ENCODE peak calls at places on chromosomes 3 and 15, in seven cellular contexts. R is stimulated activated CD8-positive, alpha-beta memory T cell treated with anti-CD3 and anti-CD28 coated beads, Interleukin-7, amount 100 ng/mL, for 24 hours; G is EH; I is epithelial cell of esophagus; T is C1 segment of cervical spinal cord; N is pons; U is H9. M is an unnamed sample.

GRCh38 chr15:90004671-90005070 is 3.5 kb downstream of the ZNF710 start:
- DNase-seq in G (peak; percentile 98), T (no peak), U (no peak), R (no peak), I (peak; percentile 99), N (peak; percentile 60), M (peak; percentile 37)

GRCh38 chr3:47534021-47534454 is 20.5 kb upstream of the ELP6 start:
- DNase-seq in R (no peak), T (no peak), N (no peak), U (no peak), I (peak; percentile 56), G (no peak), M (no peak)

GRCh38 chr15:31434418-31435255 is 108.0 kb downstream of the KLF13 start:
- DNase-seq in I (peak; percentile 89), N (no peak), U (no peak), G (peak; percentile 92), R (peak; percentile 61), T (no peak), M (no peak)

GRCh38 chr3:12896206-12896697 is 54.9 kb upstream of the RPL32 start:
- DNase-seq in I (peak; percentile 10), N (peak; percentile 56), U (no peak), R (no peak), T (peak; percentile 28), G (no peak), M (peak; percentile 49)

GRCh38 chr3:144516029-144516428 is 544.4 kb downstream of the DIPK2A start:
- DNase-seq in N (no peak), I (no peak), G (no peak), T (no peak), U (no peak), R (no peak), M (no peak)

GRCh38 chr15:36988947-36989346 is 111.4 kb downstream of the MEIS2 start:
- DNase-seq in G (peak; percentile 15), R (no peak), U (no peak), N (no peak), I (peak; percentile 61), T (no peak), M (no peak)

GRCh38 chr3:97485206-97485605 is 279.4 kb upstream of the ARL6 start:
- DNase-seq in R (no peak), T (no peak), N (no peak), I (no peak), G (no peak), U (no peak), M (no peak)

GRCh38 chr3:152309535-152310317 is 41.0 kb downstream of the MBNL1 start:
- DNase-seq in N (no peak), U (no peak), T (no peak), R (no peak), G (peak; percentile 73), I (peak; percentile 55), M (no peak)

GRCh38 chr3:178736300-178736699 is 200.1 kb downstream of the KCNMB2 start:
- DNase-seq in N (no peak), T (no peak), I (no peak), R (no peak), G (no peak), U (no peak), M (no peak)

GRCh38 chr3:195080125-195080524 is 190.8 kb downstream of the XXYLT1 start:
- DNase-seq in T (no peak), R (no peak), N (no peak), U (no peak), I (no peak), G (no peak), M (no peak)

GRCh38 chr15:63870403-63871209 is 36.9 kb upstream of the HERC1 start:
- DNase-seq in N (no peak), G (peak; percentile 91), U (peak; percentile 76), T (no peak), R (no peak), I (peak; percentile 86), M (no peak)

GRCh38 chr3:14976317-14976716 is 28.9 kb downstream of the NR2C2 start:
- DNase-seq in T (no peak), G (no peak), I (no peak), U (no peak), R (no peak), N (no peak), M (no peak)

GRCh38 chr15:63373866-63374548 is 7.6 kb downstream of the CA12 start:
- DNase-seq in I (no peak), G (no peak), T (no peak), N (no peak), U (no peak), R (no peak), M (no peak)

GRCh38 chr3:43736558-43736995 is 45.8 kb downstream of the ABHD5 start:
- DNase-seq in R (no peak), G (peak; percentile 27), U (no peak), T (no peak), I (no peak), N (no peak), M (no peak)

GRCh38 chr3:124963755-124964154 is 29.2 kb upstream of the MUC13 start:
- DNase-seq in T (no peak), R (no peak), I (no peak), N (no peak), G (peak; percentile 30), U (no peak), M (no peak)

GRCh38 chr15:99154271-99154670 is 49.4 kb downstream of the SYNM start:
- DNase-seq in U (peak; percentile 14), R (no peak), G (no peak), N (no peak), I (no peak), T (no peak), M (no peak)

M was measured in globus pallidus.